ENCODE peak calls at places on chromosomes 13 and 19, in ten cellular contexts. O, M, Z, H, B, D, Q, P, N and W are unnamed samples.

GRCh38 chr19:1836458-1837221 is 11.6 kb downstream of the REXO1 start:
- DNase-seq in Z (no peak), N (no peak), D (no peak), P (no peak), M (no peak), H (no peak), O (no peak), Q (no peak), B (no peak), W (no peak)

GRCh38 chr19:13597625-13598024 is 91.3 kb upstream of the CACNA1A start:
- DNase-seq in M (peak), O (peak), B (peak), N (peak), D (peak), H (peak), Z (no peak), P (peak), Q (peak), W (no peak)

GRCh38 chr19:50890422-50891252 is 17.4 kb downstream of the KLK2 start:
- DNase-seq in H (peak), M (no peak), Z (no peak), N (no peak), B (no peak), P (no peak), Q (no peak), D (no peak), O (no peak), W (no peak)

GRCh38 chr19:7766535-7766934 is 3.5 kb downstream of the CLEC4M start:
- DNase-seq in H (no peak), P (no peak), N (no peak), B (no peak), D (no peak), M (no peak), Q (no peak), Z (no peak), O (no peak), W (no peak)

GRCh38 chr19:14577885-14578427 is 4.9 kb upstream of the CLEC17A start:
- DNase-seq in M (no peak), Z (peak), H (no peak), O (no peak), P (peak), B (peak), N (no peak), Q (no peak), D (no peak), W (no peak)

GRCh38 chr19:20167020-20167644 is at the start of gene ZNF486:
- DNase-seq in D (peak), N (peak), Q (peak), Z (peak), H (peak), B (peak), O (peak), P (peak), M (peak), W (peak)

GRCh38 chr19:34332027-34332786 is 32.8 kb upstream of the GPI start:
- DNase-seq in O (no peak), P (no peak), M (no peak), Z (no peak), N (no peak), Q (no peak), B (no peak), H (no peak), D (no peak), W (no peak)

GRCh38 chr19:41156207-41156606 is 36.8 kb upstream of the CYP2S1 start:
- DNase-seq in O (no peak), M (no peak), N (no peak), B (no peak), Z (no peak), H (no peak), D (no peak), Q (no peak), P (no peak), W (no peak)

GRCh38 chr19:32397736-32398135 is 7.8 kb upstream of the DPY19L3 start:
- DNase-seq in M (no peak), N (no peak), P (no peak), D (no peak), B (no peak), H (peak), Q (no peak), Z (no peak), O (no peak), W (no peak)

GRCh38 chr13:27919299-27919933 is 384 bp upstream of the PDX1 start:
- DNase-seq in H (no peak), Z (no peak), O (no peak), B (no peak), Q (no peak), P (no peak), N (no peak), M (no peak), D (no peak), W (no peak)

GRCh38 chr19:54792814-54793213 is 10.6 kb upstream of the KIR2DL4 start:
- DNase-seq in H (no peak), O (no peak), D (no peak), B (no peak), N (no peak), M (no peak), P (no peak), Q (no peak), Z (no peak), W (no peak)

GRCh38 chr13:114339779-114340534 is 25.7 kb downstream of the CHAMP1 start:
- DNase-seq in M (peak), O (no peak), Z (no peak), N (no peak), B (no peak), D (no peak), P (peak), Q (peak), H (peak), W (no peak)

GRCh38 chr13:93244141-93244917 is 17.7 kb downstream of the GPC6 start:
- DNase-seq in Q (no peak), O (no peak), D (no peak), M (no peak), Z (peak), P (no peak), H (peak), B (no peak), N (no peak), W (no peak)

GRCh38 chr19:51548213-51548651 is 16.8 kb upstream of the SIGLEC6 start:
- DNase-seq in P (no peak), B (no peak), Z (no peak), M (no peak), N (no peak), D (no peak), O (no peak), Q (no peak), H (no peak), W (no peak)

GRCh38 chr19:34244611-34245299 is 9.6 kb upstream of the GARRE1 start:
- DNase-seq in D (no peak), N (no peak), O (no peak), Q (no peak), B (no peak), P (no peak), Z (no peak), H (peak), M (no peak), W (no peak)

GRCh38 chr13:107516517-107516916 is 698.8 kb downstream of the LIG4 start:
- DNase-seq in O (no peak), B (no peak), N (no peak), H (no peak), Q (no peak), P (no peak), D (no peak), Z (no peak), M (no peak), W (no peak)

GRCh38 chr13:35699181-35699580 is 222.7 kb upstream of the MAB21L1 start:
- DNase-seq in M (no peak), Z (no peak), Q (no peak), P (no peak), D (no peak), B (no peak), H (peak), O (no peak), N (no peak), W (no peak)

GRCh38 chr13:104314926-104315535 is 1248.8 kb upstream of the SLC10A2 start:
- DNase-seq in Z (no peak), Q (no peak), M (no peak), D (no peak), H (no peak), N (no peak), P (no peak), B (no peak), O (no peak), W (no peak)

GRCh38 chr13:67075239-67075638 is 154.9 kb downstream of the PCDH9 start:
- DNase-seq in B (no peak), P (peak), Q (no peak), D (no peak), M (no peak), H (peak), O (no peak), Z (no peak), N (no peak), W (no peak)

GRCh38 chr19:49165865-49166301 is 8.3 kb downstream of the TRPM4 start:
- DNase-seq in H (no peak), N (no peak), Z (peak), M (no peak), O (no peak), Q (no peak), D (no peak), P (no peak), B (no peak), W (no peak)

GRCh38 chr13:98775844-98776598 is 23.5 kb upstream of the SLC15A1 start:
- DNase-seq in N (no peak), Q (peak), Z (no peak), H (peak), P (no peak), B (no peak), D (no peak), O (no peak), M (no peak), W (no peak)

GRCh38 chr13:48778551-48779088 is 124.9 kb downstream of the CYSLTR2 start:
- DNase-seq in Q (no peak), P (peak), O (no peak), B (no peak), M (no peak), Z (no peak), N (no peak), H (no peak), D (no peak), W (no peak)

GRCh38 chr13:21615427-21615826 is 11.5 kb upstream of the MICU2 start:
- DNase-seq in D (no peak), H (no peak), M (no peak), O (no peak), Z (no peak), P (no peak), Q (no peak), B (no peak), N (no peak), W (no peak)

GRCh38 chr13:98315902-98316301 is 138.8 kb upstream of the RNF113B start:
- DNase-seq in P (no peak), B (no peak), O (peak), Q (no peak), D (no peak), H (no peak), Z (no peak), N (no peak), M (no peak), W (no peak)

GRCh38 chr19:14632286-14632685 is 42.4 kb downstream of the ADGRE3 start:
- DNase-seq in D (no peak), N (no peak), H (peak), B (peak), Z (no peak), Q (no peak), M (no peak), O (no peak), P (peak), W (no peak)

GRCh38 chr13:35888327-35888940 is 242.7 kb downstream of the DCLK1 start:
- DNase-seq in P (no peak), B (no peak), M (no peak), H (peak), N (no peak), Q (no peak), Z (no peak), D (no peak), O (no peak), W (no peak)

GRCh38 chr13:78022164-78022877 is 103.7 kb upstream of the EDNRB start:
- DNase-seq in Q (peak), O (peak), B (peak), M (peak), D (peak), N (peak), H (peak), Z (no peak), P (no peak), W (no peak)

GRCh38 chr19:18906605-18907519 is 10.9 kb upstream of the CERS1 start:
- DNase-seq in P (no peak), H (no peak), N (peak), D (no peak), Z (peak), M (no peak), Q (no peak), B (no peak), O (no peak), W (no peak)

GRCh38 chr13:38409771-38410170 is 60.1 kb downstream of the UFM1 start:
- DNase-seq in P (no peak), D (no peak), B (no peak), O (no peak), H (no peak), Q (no peak), Z (no peak), M (no peak), N (no peak), W (no peak)

GRCh38 chr13:51659276-51660127 is 75.2 kb downstream of the WDFY2 start:
- DNase-seq in B (no peak), O (no peak), Q (no peak), N (no peak), P (no peak), Z (no peak), H (peak), M (no peak), D (no peak), W (no peak)

GRCh38 chr13:28401303-28402056 is 93.4 kb downstream of the FLT1 start:
- DNase-seq in M (no peak), Q (no peak), H (peak), N (no peak), D (no peak), P (no peak), O (no peak), Z (no peak), B (no peak), W (no peak)

GRCh38 chr13:94014461-94014860 is 465.0 kb downstream of the DCT start:
- DNase-seq in Z (no peak), H (no peak), D (no peak), B (no peak), Q (no peak), N (no peak), M (no peak), P (no peak), O (no peak), W (no peak)

GRCh38 chr19:29308977-29309520 is 96.1 kb upstream of the UQCRFS1 start:
- DNase-seq in P (no peak), O (no peak), N (no peak), D (no peak), B (no peak), Q (no peak), M (no peak), H (no peak), Z (no peak), W (no peak)

GRCh38 chr19:29324717-29325116 is 111.8 kb upstream of the UQCRFS1 start:
- DNase-seq in M (no peak), P (no peak), H (no peak), B (no peak), Z (no peak), O (no peak), D (no peak), N (no peak), Q (no peak), W (no peak)

GRCh38 chr13:31090921-31091624 is 70.6 kb downstream of the HSPH1 start:
- DNase-seq in Q (no peak), H (no peak), O (no peak), B (no peak), Z (no peak), N (no peak), P (no peak), D (no peak), M (no peak), W (no peak)